ENCODE peak calls at places on chromosomes 4 and X, in six cellular contexts. G is fibroblast of lung, Q is heart left ventricle, K is cardiac muscle cell, U is astrocyte, Z is kidney epithelial cell. C is an unnamed sample.

GRCh38 chr4:24988776-24989175 is 42.0 kb downstream of the LGI2 start:
- DNase-seq in G (peak), Q (no peak), K (peak), Z (no peak), U (no peak), C (no peak)

GRCh38 chr4:169079942-169080827 is 70.1 kb upstream of the CBR4 start:
- DNase-seq in G (peak), U (peak), Q (peak), Z (no peak), K (no peak), C (peak)

GRCh38 chr4:101593666-101594065 is 196.9 kb upstream of the BANK1 start:
- DNase-seq in G (no peak), Q (no peak), U (no peak), K (no peak), Z (no peak), C (no peak)

GRCh38 chr4:110630621-110631402 is 7.9 kb upstream of the PITX2 start:
- DNase-seq in K (no peak), Q (no peak), Z (no peak), U (no peak), G (no peak), C (no peak)

GRCh38 chr4:169008478-169008877 is 1.6 kb downstream of the CBR4 start:
- DNase-seq in G (no peak), K (no peak), Z (no peak), U (no peak), Q (no peak), C (no peak)

GRCh38 chrX:7147431-7147977 is at the start of gene STS:
- DNase-seq in G (no peak), Z (no peak), K (peak), U (peak), Q (peak), C (peak)

GRCh38 chr4:135735543-135735942 is 1534.0 kb upstream of the PABPC4L start:
- DNase-seq in Z (no peak), U (no peak), K (no peak), Q (no peak), G (no peak), C (no peak)

GRCh38 chr4:80610845-80611244 is 275.3 kb downstream of the CFAP299 start:
- DNase-seq in G (peak), Z (peak), K (no peak), U (peak), Q (no peak), C (no peak)

GRCh38 chrX:85084770-85085393 is 81.2 kb downstream of the APOOL start:
- DNase-seq in U (peak), Z (peak), K (peak), G (peak), Q (no peak), C (peak)

GRCh38 chrX:34875204-34875603 is 67.4 kb upstream of the FAM47B start:
- DNase-seq in U (peak), Z (peak), K (no peak), G (peak), Q (no peak), C (no peak)

GRCh38 chr4:53804719-53805118 is 213.4 kb upstream of the LNX1 start:
- DNase-seq in G (no peak), Z (no peak), Q (no peak), U (no peak), K (no peak), C (peak)

GRCh38 chr4:159410076-159410777 is 307.3 kb downstream of the RAPGEF2 start:
- DNase-seq in G (no peak), Z (no peak), U (peak), K (no peak), Q (no peak), C (no peak)

GRCh38 chr4:2320746-2321145 is 58.8 kb upstream of the MXD4 start:
- DNase-seq in Z (no peak), U (no peak), G (no peak), Q (no peak), K (no peak), C (no peak)

GRCh38 chrX:39755152-39756032 is 342.4 kb downstream of the BCOR start:
- DNase-seq in G (peak), K (no peak), Q (peak), U (peak), Z (peak), C (no peak)

GRCh38 chr4:73603307-73603710 is 16.9 kb downstream of the RASSF6 start:
- DNase-seq in Z (no peak), G (peak), Q (no peak), U (peak), K (no peak), C (no peak)

GRCh38 chrX:47584714-47585113 is 2.5 kb downstream of the TIMP1 start:
- DNase-seq in G (no peak), K (no peak), Z (no peak), Q (no peak), U (no peak), C (no peak)

GRCh38 chr4:109079177-109079576 is 223.3 kb downstream of the COL25A1 start:
- DNase-seq in G (peak), Z (no peak), Q (no peak), U (no peak), K (no peak), C (no peak)

GRCh38 chrX:119757979-119758681 is at the start of gene SOWAHD:
- DNase-seq in Z (no peak), G (peak), Q (peak), U (no peak), K (peak), C (peak)

GRCh38 chr4:82509029-82509428 is 52.8 kb downstream of the TMEM150C start:
- DNase-seq in U (no peak), G (no peak), Q (no peak), Z (no peak), K (peak), C (no peak)

GRCh38 chr4:73653695-73654106 is 33.5 kb upstream of the RASSF6 start:
- DNase-seq in K (peak), Q (no peak), Z (no peak), U (peak), G (peak), C (peak)

GRCh38 chr4:77163636-77164035 is 6.6 kb downstream of the CCNG2 start:
- DNase-seq in K (no peak), Z (no peak), U (peak), G (no peak), Q (no peak), C (no peak)

GRCh38 chr4:67371563-67371962 is 173.7 kb downstream of the CENPC start:
- DNase-seq in K (no peak), Q (no peak), G (no peak), Z (no peak), U (no peak), C (no peak)

GRCh38 chr4:167903291-167903721 is 189.0 kb upstream of the ANXA10 start:
- DNase-seq in Q (no peak), Z (no peak), U (peak), K (no peak), G (peak), C (no peak)

GRCh38 chr4:8127051-8127798 is 31.4 kb downstream of the ABLIM2 start:
- DNase-seq in U (no peak), Z (no peak), K (no peak), Q (no peak), G (no peak), C (no peak)

GRCh38 chr4:4734425-4734824 is 125.0 kb upstream of the MSX1 start:
- DNase-seq in G (no peak), Q (no peak), U (no peak), K (no peak), Z (no peak), C (no peak)

GRCh38 chr4:11743961-11744360 is 315.3 kb upstream of the HS3ST1 start:
- DNase-seq in G (no peak), Z (no peak), Q (no peak), K (no peak), U (no peak), C (no peak)

GRCh38 chr4:40121515-40121914 is 64.9 kb downstream of the N4BP2 start:
- DNase-seq in U (peak), K (no peak), G (peak), Z (peak), Q (no peak), C (peak)

GRCh38 chrX:2723316-2723879 is 28.4 kb upstream of the XG start:
- DNase-seq in K (no peak), Q (no peak), G (no peak), U (no peak), Z (no peak), C (no peak)

GRCh38 chr4:80049402-80049801 is 23.6 kb downstream of the ANTXR2 start:
- DNase-seq in Z (no peak), U (no peak), K (no peak), G (no peak), Q (no peak), C (no peak)

GRCh38 chr4:43547560-43547959 is 655.0 kb downstream of the GRXCR1 start:
- DNase-seq in U (no peak), G (no peak), Z (no peak), Q (no peak), K (no peak), C (no peak)

GRCh38 chrX:103656623-103657022 is 27.8 kb downstream of the TCEAL1 start:
- DNase-seq in K (no peak), U (peak), G (peak), Z (peak), Q (no peak), C (no peak)

GRCh38 chr4:165381821-165382373 is 3.1 kb downstream of the CPE start:
- DNase-seq in G (no peak), U (no peak), K (no peak), Z (no peak), Q (no peak), C (no peak)

GRCh38 chrX:96569034-96569433 is 115.6 kb upstream of the DIAPH2 start:
- DNase-seq in K (no peak), Z (no peak), U (no peak), Q (no peak), G (no peak), C (no peak)

GRCh38 chr4:3873446-3874415 is 107.5 kb downstream of the ADRA2C start:
- DNase-seq in G (no peak), U (no peak), K (peak), Q (peak), Z (no peak), C (no peak)

GRCh38 chrX:69503228-69503834 is 795 bp upstream of the NALF2 start:
- DNase-seq in Q (no peak), Z (no peak), K (no peak), G (peak), U (no peak), C (no peak)
- TF ChIP-seq CTCF in Q (peak), Z (peak), K (peak), G (peak), U (no peak), C (peak)

GRCh38 chrX:106999002-106999975 is 723 bp downstream of the MORC4 start:
- DNase-seq in Q (peak), Z (no peak), U (peak), G (peak), K (peak), C (peak)
- TF ChIP-seq CTCF in Q (peak), Z (peak), U (peak), G (peak), K (peak), C (peak)

GRCh38 chr4:6710282-6710681 is 617 bp upstream of the MRFAP1L1 start:
- DNase-seq in Z (no peak), G (no peak), Q (no peak), K (peak), U (no peak), C (no peak)

GRCh38 chr4:6705638-6706037 is 4.0 kb downstream of the MRFAP1L1 start:
- DNase-seq in Z (no peak), K (no peak), G (no peak), U (no peak), Q (no peak), C (peak)

GRCh38 chr4:6714954-6715353 is 1.0 kb upstream of the BLOC1S4 start:
- DNase-seq in Z (no peak), Q (no peak), G (no peak), K (no peak), U (no peak), C (no peak)

GRCh38 chr4:6706173-6706572 is 3.5 kb downstream of the MRFAP1L1 start:
- DNase-seq in Z (no peak), K (no peak), U (no peak), G (no peak), Q (no peak), C (no peak)

GRCh38 chr4:6709230-6710114 is at the start of gene MRFAP1L1:
- DNase-seq in U (peak), Z (peak), K (peak), G (peak), Q (peak), C (peak)
- TF ChIP-seq CTCF in U (no peak), Z (no peak), K (peak), G (peak), Q (no peak), C (no peak)

GRCh38 chr4:75940692-75941253 is at the start of gene NAAA:
- DNase-seq in Q (peak), K (peak), Z (no peak), U (peak), G (peak), C (peak)
- TF ChIP-seq CTCF in Q (no peak), K (no peak), Z (peak), U (no peak), G (peak), C (no peak)

C was measured in activated CD8-positive, alpha-beta T cell treated with anti-CD3 and anti-CD28 coated beads for 36 hours.